ENCODE peak calls at places on chromosomes 1 and 21, in ten cellular contexts. One of them, this sample, is unnamed. For H3K27me3, the result is how much of the 10 kb centered on the place peaks cover.

GRCh38 chr1:164787834-164788231 is 228.8 kb downstream of the PBX1 start:
- DNase-seq in tibial artery: no peak
- DNase-seq in transverse colon: no peak
- DNase-seq in colonic mucosa: no peak
- DNase-seq in pancreas: no peak
- DNase-seq in GM23338: peak
- DNase-seq in small intestine: no peak
- DNase-seq in thoracic aorta: no peak
- DNase-seq in neuronal stem cell: no peak
- DNase-seq in body of pancreas: no peak
- DNase-seq in this sample: no peak

GRCh38 chr1:30324251-30325084 is 398.9 kb downstream of the MATN1 start:
- DNase-seq in tibial artery: peak
- DNase-seq in transverse colon: no peak
- DNase-seq in colonic mucosa: no peak
- DNase-seq in pancreas: no peak
- DNase-seq in GM23338: no peak
- DNase-seq in small intestine: no peak
- DNase-seq in thoracic aorta: no peak
- DNase-seq in neuronal stem cell: no peak
- DNase-seq in body of pancreas: no peak
- DNase-seq in this sample: no peak

GRCh38 chr21:26966360-26966977 is 419 bp downstream of the ADAMTS5 start:
- DNase-seq in tibial artery: peak
- DNase-seq in transverse colon: no peak
- DNase-seq in colonic mucosa: no peak
- DNase-seq in pancreas: peak
- DNase-seq in GM23338: peak
- DNase-seq in small intestine: no peak
- DNase-seq in thoracic aorta: no peak
- DNase-seq in neuronal stem cell: no peak
- DNase-seq in body of pancreas: peak
- DNase-seq in this sample: no peak

GRCh38 chr1:87394462-87394861 is 65.8 kb downstream of the LMO4 start:
- DNase-seq in tibial artery: no peak
- DNase-seq in transverse colon: no peak
- DNase-seq in colonic mucosa: no peak
- DNase-seq in pancreas: no peak
- DNase-seq in GM23338: peak
- DNase-seq in small intestine: no peak
- DNase-seq in thoracic aorta: no peak
- DNase-seq in neuronal stem cell: no peak
- DNase-seq in body of pancreas: no peak
- DNase-seq in this sample: no peak

GRCh38 chr1:56510642-56511021 is 68.7 kb downstream of the PLPP3 start:
- DNase-seq in tibial artery: no peak
- DNase-seq in transverse colon: no peak
- DNase-seq in colonic mucosa: no peak
- DNase-seq in pancreas: no peak
- DNase-seq in GM23338: no peak
- DNase-seq in small intestine: no peak
- DNase-seq in thoracic aorta: no peak
- DNase-seq in neuronal stem cell: no peak
- DNase-seq in body of pancreas: no peak
- DNase-seq in this sample: no peak

GRCh38 chr1:77133731-77134358 is 85.4 kb downstream of the PIGK start:
- DNase-seq in tibial artery: no peak
- DNase-seq in transverse colon: no peak
- DNase-seq in colonic mucosa: no peak
- DNase-seq in pancreas: no peak
- DNase-seq in GM23338: no peak
- DNase-seq in small intestine: no peak
- DNase-seq in thoracic aorta: no peak
- DNase-seq in neuronal stem cell: no peak
- DNase-seq in body of pancreas: no peak
- DNase-seq in this sample: no peak

GRCh38 chr1:236051107-236051885 is 13.6 kb downstream of the NID1 start:
- DNase-seq in tibial artery: no peak
- DNase-seq in transverse colon: no peak
- DNase-seq in colonic mucosa: no peak
- DNase-seq in pancreas: no peak
- DNase-seq in GM23338: peak
- DNase-seq in small intestine: no peak
- DNase-seq in thoracic aorta: no peak
- DNase-seq in neuronal stem cell: no peak
- DNase-seq in body of pancreas: no peak
- DNase-seq in this sample: no peak

GRCh38 chr1:235423214-235423652 is 56.0 kb downstream of the TBCE start:
- DNase-seq in tibial artery: no peak
- DNase-seq in transverse colon: no peak
- DNase-seq in colonic mucosa: no peak
- DNase-seq in pancreas: no peak
- DNase-seq in GM23338: peak
- DNase-seq in small intestine: no peak
- DNase-seq in thoracic aorta: no peak
- DNase-seq in neuronal stem cell: no peak
- DNase-seq in body of pancreas: no peak
- DNase-seq in this sample: no peak

GRCh38 chr1:206504363-206504713 is 3.0 kb upstream of the RASSF5 start:
- DNase-seq in tibial artery: no peak
- DNase-seq in transverse colon: no peak
- DNase-seq in colonic mucosa: no peak
- DNase-seq in pancreas: no peak
- DNase-seq in GM23338: no peak
- DNase-seq in small intestine: no peak
- DNase-seq in thoracic aorta: no peak
- DNase-seq in neuronal stem cell: no peak
- DNase-seq in body of pancreas: no peak
- DNase-seq in this sample: no peak

GRCh38 chr1:200890818-200891773 is 3.6 kb upstream of the INAVA start:
- DNase-seq in tibial artery: no peak
- DNase-seq in transverse colon: peak
- DNase-seq in colonic mucosa: peak
- DNase-seq in pancreas: peak
- DNase-seq in GM23338: peak
- DNase-seq in small intestine: peak
- DNase-seq in thoracic aorta: no peak
- DNase-seq in neuronal stem cell: peak
- DNase-seq in body of pancreas: peak
- DNase-seq in this sample: no peak

GRCh38 chr1:11594222-11594621 is 60.0 kb downstream of the FBXO2 start:
- DNase-seq in tibial artery: no peak
- DNase-seq in transverse colon: no peak
- DNase-seq in colonic mucosa: no peak
- DNase-seq in pancreas: no peak
- DNase-seq in GM23338: peak
- DNase-seq in small intestine: no peak
- DNase-seq in thoracic aorta: no peak
- DNase-seq in neuronal stem cell: peak
- DNase-seq in body of pancreas: no peak
- DNase-seq in this sample: no peak

GRCh38 chr1:202220733-202221132 is 27.1 kb downstream of the LGR6 start:
- DNase-seq in tibial artery: no peak
- DNase-seq in transverse colon: no peak
- DNase-seq in colonic mucosa: no peak
- DNase-seq in pancreas: no peak
- DNase-seq in GM23338: no peak
- DNase-seq in small intestine: no peak
- DNase-seq in thoracic aorta: no peak
- DNase-seq in neuronal stem cell: no peak
- DNase-seq in body of pancreas: no peak
- DNase-seq in this sample: no peak

GRCh38 chr1:202224453-202224852 is 30.9 kb downstream of the LGR6 start:
- DNase-seq in tibial artery: no peak
- DNase-seq in transverse colon: no peak
- DNase-seq in colonic mucosa: no peak
- DNase-seq in pancreas: no peak
- DNase-seq in GM23338: no peak
- DNase-seq in small intestine: no peak
- DNase-seq in thoracic aorta: no peak
- DNase-seq in neuronal stem cell: no peak
- DNase-seq in body of pancreas: no peak
- DNase-seq in this sample: no peak

GRCh38 chr1:202225131-202225530 is 31.5 kb downstream of the LGR6 start:
- DNase-seq in tibial artery: no peak
- DNase-seq in transverse colon: no peak
- DNase-seq in colonic mucosa: no peak
- DNase-seq in pancreas: no peak
- DNase-seq in GM23338: no peak
- DNase-seq in small intestine: no peak
- DNase-seq in thoracic aorta: no peak
- DNase-seq in neuronal stem cell: no peak
- DNase-seq in body of pancreas: no peak
- DNase-seq in this sample: no peak

GRCh38 chr1:202223110-202223834 is 29.7 kb downstream of the LGR6 start:
- DNase-seq in tibial artery: no peak
- DNase-seq in transverse colon: no peak
- DNase-seq in colonic mucosa: no peak
- DNase-seq in pancreas: no peak
- DNase-seq in GM23338: no peak
- DNase-seq in small intestine: no peak
- DNase-seq in thoracic aorta: no peak
- DNase-seq in neuronal stem cell: no peak
- DNase-seq in body of pancreas: no peak
- DNase-seq in this sample: no peak

GRCh38 chr1:202221911-202222909 is 28.6 kb downstream of the LGR6 start:
- DNase-seq in tibial artery: no peak
- DNase-seq in transverse colon: no peak
- DNase-seq in colonic mucosa: no peak
- DNase-seq in pancreas: no peak
- DNase-seq in GM23338: no peak
- DNase-seq in small intestine: no peak
- DNase-seq in thoracic aorta: no peak
- DNase-seq in neuronal stem cell: no peak
- DNase-seq in body of pancreas: no peak
- DNase-seq in this sample: no peak
- H3K27me3 ChIP-seq in tibial artery: under half
- H3K27me3 ChIP-seq in transverse colon: under half
- H3K27me3 ChIP-seq in colonic mucosa: under half
- H3K27me3 ChIP-seq in pancreas: under half
- H3K27me3 ChIP-seq in GM23338: under half
- H3K27me3 ChIP-seq in small intestine: under half
- H3K27me3 ChIP-seq in thoracic aorta: under half
- H3K27me3 ChIP-seq in neuronal stem cell: under half
- H3K27me3 ChIP-seq in body of pancreas: under half
- H3K27me3 ChIP-seq in this sample: under half

GRCh38 chr1:32728413-32729077 is 26.0 kb upstream of the SYNC start:
- DNase-seq in tibial artery: no peak
- DNase-seq in transverse colon: no peak
- DNase-seq in colonic mucosa: no peak
- DNase-seq in pancreas: no peak
- DNase-seq in GM23338: no peak
- DNase-seq in small intestine: no peak
- DNase-seq in thoracic aorta: no peak
- DNase-seq in neuronal stem cell: no peak
- DNase-seq in body of pancreas: no peak
- DNase-seq in this sample: no peak
- H3K27ac ChIP-seq in tibial artery: no peak
- H3K27ac ChIP-seq in transverse colon: no peak
- H3K27ac ChIP-seq in colonic mucosa: no peak
- H3K27ac ChIP-seq in pancreas: no peak
- H3K27ac ChIP-seq in GM23338: no peak
- H3K27ac ChIP-seq in small intestine: no peak
- H3K27ac ChIP-seq in thoracic aorta: no peak
- H3K27ac ChIP-seq in neuronal stem cell: no peak
- H3K27ac ChIP-seq in body of pancreas: no peak
- H3K27ac ChIP-seq in this sample: no peak

GRCh38 chr1:41366428-41367101 is 5.3 kb downstream of the FOXO6 start:
- DNase-seq in tibial artery: no peak
- DNase-seq in transverse colon: no peak
- DNase-seq in colonic mucosa: peak
- DNase-seq in pancreas: peak
- DNase-seq in GM23338: no peak
- DNase-seq in small intestine: peak
- DNase-seq in thoracic aorta: no peak
- DNase-seq in neuronal stem cell: no peak
- DNase-seq in body of pancreas: peak
- DNase-seq in this sample: peak

GRCh38 chr1:41364444-41365319 is 3.4 kb downstream of the FOXO6 start:
- DNase-seq in tibial artery: no peak
- DNase-seq in transverse colon: no peak
- DNase-seq in colonic mucosa: no peak
- DNase-seq in pancreas: no peak
- DNase-seq in GM23338: no peak
- DNase-seq in small intestine: no peak
- DNase-seq in thoracic aorta: no peak
- DNase-seq in neuronal stem cell: no peak
- DNase-seq in body of pancreas: no peak
- DNase-seq in this sample: no peak

GRCh38 chr1:41363632-41364320 is 2.5 kb downstream of the FOXO6 start:
- DNase-seq in tibial artery: no peak
- DNase-seq in transverse colon: no peak
- DNase-seq in colonic mucosa: no peak
- DNase-seq in pancreas: no peak
- DNase-seq in GM23338: no peak
- DNase-seq in small intestine: no peak
- DNase-seq in thoracic aorta: no peak
- DNase-seq in neuronal stem cell: no peak
- DNase-seq in body of pancreas: no peak
- DNase-seq in this sample: no peak

GRCh38 chr1:41365772-41366427 is 4.7 kb downstream of the FOXO6 start:
- DNase-seq in tibial artery: no peak
- DNase-seq in transverse colon: no peak
- DNase-seq in colonic mucosa: peak
- DNase-seq in pancreas: peak
- DNase-seq in GM23338: peak
- DNase-seq in small intestine: no peak
- DNase-seq in thoracic aorta: no peak
- DNase-seq in neuronal stem cell: no peak
- DNase-seq in body of pancreas: peak
- DNase-seq in this sample: no peak

GRCh38 chr1:41365320-41365633 is 4.0 kb downstream of the FOXO6 start:
- DNase-seq in tibial artery: no peak
- DNase-seq in transverse colon: no peak
- DNase-seq in colonic mucosa: no peak
- DNase-seq in pancreas: no peak
- DNase-seq in GM23338: no peak
- DNase-seq in small intestine: no peak
- DNase-seq in thoracic aorta: no peak
- DNase-seq in neuronal stem cell: no peak
- DNase-seq in body of pancreas: no peak
- DNase-seq in this sample: no peak
- H3K27me3 ChIP-seq in tibial artery: under half
- H3K27me3 ChIP-seq in transverse colon: under half
- H3K27me3 ChIP-seq in colonic mucosa: under half
- H3K27me3 ChIP-seq in pancreas: under half
- H3K27me3 ChIP-seq in GM23338: half or more
- H3K27me3 ChIP-seq in small intestine: under half
- H3K27me3 ChIP-seq in thoracic aorta: under half
- H3K27me3 ChIP-seq in neuronal stem cell: under half
- H3K27me3 ChIP-seq in body of pancreas: under half
- H3K27me3 ChIP-seq in this sample: under half

DNA sequence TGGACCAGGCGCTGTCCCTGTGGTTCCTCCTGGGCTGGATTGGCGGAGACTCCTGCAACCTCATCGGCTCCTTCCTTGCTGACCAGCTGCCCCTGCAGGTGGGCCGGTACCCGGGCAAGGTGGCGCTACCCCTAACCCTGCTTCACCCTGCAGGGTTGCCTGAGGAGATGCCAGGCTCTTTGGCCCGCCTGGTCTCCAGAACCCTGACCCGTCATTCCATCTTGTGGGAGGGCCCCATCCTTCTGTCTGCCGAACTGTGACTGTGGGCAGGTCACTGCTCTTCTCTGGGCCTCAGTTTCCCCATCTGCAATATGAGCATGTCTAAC is 12.5 kb downstream of the SLC66A1 start:
- DNase-seq in tibial artery: no peak
- DNase-seq in transverse colon: no peak
- DNase-seq in colonic mucosa: no peak
- DNase-seq in pancreas: no peak
- DNase-seq in GM23338: no peak
- DNase-seq in small intestine: no peak
- DNase-seq in thoracic aorta: no peak
- DNase-seq in neuronal stem cell: no peak
- DNase-seq in body of pancreas: no peak
- DNase-seq in this sample: no peak
- H3K27ac ChIP-seq in tibial artery: no peak
- H3K27ac ChIP-seq in transverse colon: no peak
- H3K27ac ChIP-seq in colonic mucosa: no peak
- H3K27ac ChIP-seq in pancreas: no peak
- H3K27ac ChIP-seq in GM23338: no peak
- H3K27ac ChIP-seq in small intestine: no peak
- H3K27ac ChIP-seq in thoracic aorta: no peak
- H3K27ac ChIP-seq in neuronal stem cell: no peak
- H3K27ac ChIP-seq in body of pancreas: no peak
- H3K27ac ChIP-seq in this sample: no peak

This sample was measured in CD4-positive, alpha-beta T cell.